ENCODE peak calls at places on chromosomes 13 and 19, in four cellular contexts. J is K562, R is endothelial cell of umbilical vein, E is GM12878. O is an unnamed sample.

GRCh38 chr19:19217110-19217509 is 5.4 kb downstream of the NCAN start:
- DNase-seq in E (no peak), J (peak), R (no peak), O (peak)

GRCh38 chr19:45809643-45810159 is 5.4 kb downstream of the RSPH6A start:
- DNase-seq in E (no peak), J (peak), R (peak), O (peak)

GRCh38 chr13:31044658-31045620 is 112.5 kb downstream of the TEX26 start:
- DNase-seq in E (peak), R (peak), J (no peak), O (no peak)

GRCh38 chr19:1255186-1256161 is 7.1 kb downstream of the MIDN start:
- DNase-seq in R (no peak), J (no peak), E (no peak), O (no peak)

GRCh38 chr13:80685942-80686341 is 345.0 kb upstream of the SPRY2 start:
- DNase-seq in J (no peak), E (no peak), R (no peak), O (no peak)

GRCh38 chr13:27637289-27637626 is 15.6 kb downstream of the POLR1D start:
- DNase-seq in E (no peak), R (no peak), J (no peak), O (no peak)

GRCh38 chr19:23254141-23254910 is 4.1 kb upstream of the ZNF724 start:
- DNase-seq in J (no peak), E (no peak), R (no peak), O (no peak)

GRCh38 chr19:45498411-45499195 is at the start of gene PPM1N:
- DNase-seq in J (no peak), E (no peak), R (no peak), O (peak)

GRCh38 chr19:5286465-5287029 is 54.1 kb downstream of the PTPRS start:
- DNase-seq in R (no peak), E (no peak), J (no peak), O (no peak)

GRCh38 chr19:33408538-33408937 is 35.0 kb downstream of the CEBPG start:
- DNase-seq in R (no peak), J (no peak), E (no peak), O (no peak)

GRCh38 chr13:99416411-99417121 is 84.7 kb upstream of the TM9SF2 start:
- DNase-seq in E (no peak), J (no peak), R (no peak), O (no peak)

GRCh38 chr19:8069116-8069973 is 16.8 kb downstream of the CCL25 start:
- DNase-seq in E (no peak), R (no peak), J (peak), O (no peak)

GRCh38 chr13:98022210-98022609 is 68.7 kb downstream of the IPO5 start:
- DNase-seq in R (peak), E (no peak), J (no peak), O (peak)

GRCh38 chr13:110232756-110233155 is 74.2 kb downstream of the COL4A1 start:
- DNase-seq in R (no peak), E (no peak), J (no peak), O (no peak)

DNA sequence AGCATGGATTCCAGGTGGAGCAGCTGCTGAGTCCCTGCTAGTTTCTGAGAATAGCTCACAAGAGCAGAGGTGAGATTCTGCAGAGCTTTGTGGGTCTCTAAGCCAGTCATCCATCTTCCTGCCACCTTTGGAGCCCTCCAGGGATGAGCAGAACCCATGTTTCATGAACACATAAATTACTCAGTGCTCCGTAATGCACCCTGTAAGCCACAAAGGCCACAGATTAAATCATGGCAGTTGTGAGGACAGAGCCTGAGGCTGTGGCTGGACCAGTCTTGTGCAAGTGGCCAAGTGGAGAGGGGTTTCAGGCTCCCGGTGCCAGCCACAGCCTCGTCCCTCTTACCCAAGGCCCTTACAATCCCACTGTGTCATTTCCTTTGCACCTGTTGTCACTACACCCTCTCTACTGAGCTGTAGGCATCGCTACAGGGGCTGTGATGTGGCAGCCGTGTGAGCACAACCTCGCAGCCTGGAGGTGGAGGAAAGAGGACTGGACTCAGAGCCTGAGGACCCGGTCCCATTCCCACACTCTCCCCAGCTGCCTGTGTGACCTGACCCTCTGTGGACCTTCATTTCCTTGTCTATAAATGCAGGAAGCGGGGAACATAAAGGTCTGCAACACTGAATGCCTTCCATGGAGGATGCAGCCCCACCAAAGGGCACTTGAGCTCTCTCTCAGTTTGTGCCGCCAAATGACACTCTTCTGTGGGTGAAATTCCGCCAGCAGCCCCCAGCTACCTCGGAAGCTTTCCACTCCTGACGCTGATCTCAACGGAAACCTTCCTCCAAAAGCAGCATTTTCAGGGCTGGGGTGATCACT is 792.0 kb downstream of the UQCRFS1 start:
- DNase-seq in J (no peak), E (no peak), R (no peak), O (no peak)
- TF ChIP-seq FOS in J (no peak), E (no peak), R (no peak), O (no peak)

GRCh38 chr19:10808937-10809655 is 26.9 kb downstream of the TMED1 start:
- DNase-seq in R (no peak), E (no peak), J (peak), O (peak)
- TF ChIP-seq FOS in R (no peak), E (no peak), J (no peak), O (no peak)

DNA sequence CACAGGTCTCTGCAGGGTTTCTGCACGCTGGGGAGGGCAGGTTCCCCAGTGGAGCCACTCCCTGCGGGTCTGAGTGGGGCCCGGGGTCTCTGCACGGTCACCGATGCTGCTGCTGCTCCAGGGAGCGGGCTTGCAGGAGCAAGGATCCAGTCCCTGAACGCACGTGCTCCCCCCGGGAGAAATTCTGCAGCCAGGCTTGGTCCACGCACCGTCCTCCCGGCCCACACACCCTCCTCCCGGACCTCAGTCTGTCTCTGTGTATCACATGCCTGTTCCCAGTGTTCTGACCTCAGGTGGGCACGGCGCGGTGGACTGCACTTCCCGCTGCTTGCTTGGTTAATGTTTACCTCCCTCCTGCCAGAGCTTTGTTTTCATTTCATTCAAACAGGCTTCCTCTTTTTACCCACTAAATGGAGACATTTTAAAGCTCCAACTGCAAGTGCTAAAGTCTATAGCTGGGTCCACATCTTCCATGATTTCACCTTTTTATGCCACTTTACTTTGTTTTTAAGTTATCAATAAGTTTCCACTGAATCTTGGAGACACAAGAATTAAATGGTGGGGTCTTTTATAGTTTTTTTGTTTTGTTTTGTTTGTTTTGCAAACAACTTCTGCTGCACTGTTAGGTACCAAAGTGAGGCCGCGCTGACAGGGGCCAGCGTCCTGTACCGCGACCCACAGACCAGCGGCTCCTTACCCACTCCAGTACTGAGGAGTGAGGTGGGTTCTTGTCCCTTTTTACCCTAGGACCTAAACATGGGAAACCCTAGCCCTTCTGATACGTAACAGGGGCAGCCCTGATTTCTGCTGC is 76.0 kb upstream of the MCF2L start:
- DNase-seq in E (no peak), J (no peak), R (peak), O (no peak)
- TF ChIP-seq FOS in E (no peak), J (no peak), R (no peak), O (no peak)

DNA sequence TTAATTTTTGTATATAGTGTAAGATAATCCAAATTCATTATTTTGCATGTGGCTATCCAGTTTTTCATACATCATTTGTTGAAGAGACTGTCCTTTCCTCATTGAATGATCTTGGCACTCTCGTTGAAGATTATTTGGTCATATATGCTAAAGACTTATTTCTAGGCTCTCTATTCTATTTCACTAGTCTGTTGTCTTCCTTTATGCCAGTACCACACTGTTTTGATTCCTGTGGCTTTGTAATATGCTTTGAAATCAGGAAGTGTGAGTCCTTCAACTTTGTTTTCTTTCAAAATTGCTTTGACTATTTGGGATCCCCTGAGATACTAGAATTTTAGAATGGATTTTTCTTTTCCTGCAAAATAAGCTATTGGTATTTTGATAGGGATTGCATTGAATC is 24.5 kb downstream of the FNDC3A start:
- DNase-seq in E (no peak), J (no peak), R (no peak), O (no peak)
- TF ChIP-seq FOS in E (no peak), J (no peak), R (no peak), O (no peak)

GRCh38 chr19:51799311-51799997 is 4.5 kb downstream of the FPR3 start:
- DNase-seq in R (peak), J (peak), E (no peak), O (peak)
- TF ChIP-seq FOS in R (peak), J (peak), E (no peak), O (peak)

DNA sequence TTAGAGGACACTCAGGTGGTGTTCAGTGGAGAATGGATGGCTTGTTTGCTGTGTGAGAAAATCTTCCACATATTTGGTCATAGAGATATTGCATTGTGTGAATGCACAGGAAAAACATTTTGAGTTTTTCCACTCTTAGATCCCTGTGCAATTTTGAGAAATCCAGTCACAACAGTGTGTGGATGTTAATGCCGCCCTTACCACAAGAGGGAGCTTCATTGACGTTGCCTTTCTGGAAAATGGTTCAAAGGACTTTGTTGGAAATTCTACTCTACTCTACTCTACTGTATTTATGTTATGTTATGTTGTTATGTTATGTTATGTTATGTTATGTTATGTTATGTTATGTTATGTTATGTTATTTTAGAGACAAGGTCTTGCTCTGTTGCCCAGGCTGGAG is 13.4 kb downstream of the ZNF20 start:
- DNase-seq in R (no peak), J (peak), E (no peak), O (peak)
- TF ChIP-seq FOS in R (no peak), J (no peak), E (no peak), O (no peak)

GRCh38 chr13:91716436-91717065 is 318.1 kb downstream of the GPC5 start:
- DNase-seq in R (no peak), E (no peak), J (no peak), O (no peak)
- TF ChIP-seq FOS in R (no peak), E (no peak), J (no peak), O (no peak)

DNA sequence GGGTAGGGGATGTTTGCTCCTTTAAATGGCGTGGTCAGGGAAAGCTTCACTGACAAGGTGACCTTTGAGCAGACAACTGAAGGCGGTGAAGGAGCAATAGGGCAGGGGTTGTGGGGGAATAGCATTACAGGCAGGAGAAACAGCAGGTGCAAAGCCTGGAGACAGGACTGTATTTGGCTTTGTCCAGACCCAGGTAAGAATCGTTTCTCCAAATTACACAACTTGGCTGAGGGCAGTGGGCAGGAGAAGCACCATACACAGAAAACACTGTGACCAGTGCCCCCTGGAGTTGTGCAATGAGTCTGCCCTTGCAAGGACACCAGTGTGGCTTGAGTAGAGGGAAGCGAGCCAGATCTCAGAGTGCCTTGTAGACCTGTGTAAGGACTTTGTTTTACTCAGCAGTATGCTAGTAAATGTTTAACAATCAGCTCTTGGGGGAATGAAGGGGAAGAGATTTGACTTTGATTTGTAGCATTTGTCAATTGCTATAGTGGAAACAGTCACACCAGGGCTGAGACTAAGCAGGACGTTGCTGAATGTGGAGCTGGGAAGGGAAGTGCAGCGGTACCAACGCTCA is 360.0 kb downstream of the DCT start:
- DNase-seq in E (no peak), R (no peak), J (no peak), O (no peak)
- TF ChIP-seq FOS in E (no peak), R (no peak), J (no peak), O (no peak)

GRCh38 chr13:103539265-103539664 is 473.0 kb upstream of the SLC10A2 start:
- DNase-seq in R (no peak), E (no peak), J (no peak), O (no peak)
- TF ChIP-seq FOS in R (no peak), E (no peak), J (no peak), O (no peak)